ENCODE peak calls at places on chromosomes 3 and 15, in seven cellular contexts. I is IMR-90; F is AG08395; B is stomach; W is pons; U is activated CD4-positive, alpha-beta T cell treated with anti-CD3 and anti-CD28 coated beads, Interleukin-2, amount 50 U/mL, for 48 hours; Z is HTR-8/SVneo. R is an unnamed sample.

GRCh38 chr3:182490601-182491485 is 302.5 kb upstream of the ATP11B start:
- DNase-seq in I (no peak), F (no peak), B (no peak), W (peak; percentile 87), U (no peak), Z (no peak), R (peak; percentile 9)

GRCh38 chr3:10518506-10519150 is 13.2 kb upstream of the ATP2B2 start:
- DNase-seq in I (peak; percentile 58), F (peak; percentile 39), B (peak; percentile 16), W (no peak), U (no peak), Z (peak; percentile 45), R (peak; percentile 68)

GRCh38 chr3:12837295-12837986 is 3.9 kb downstream of the RPL32 start:
- DNase-seq in I (no peak), F (no peak), B (no peak), W (no peak), U (no peak), Z (no peak), R (no peak)

GRCh38 chr3:38960953-38961622 is 90.7 kb downstream of the SCN11A start:
- DNase-seq in I (peak; percentile 41), F (peak; percentile 73), B (peak; percentile 52), W (peak; percentile 45), U (peak; percentile 10), Z (peak; percentile 27), R (peak; percentile 64)

GRCh38 chr15:83472797-83473196 is 25.7 kb downstream of the SH3GL3 start:
- DNase-seq in I (no peak), F (no peak), B (no peak), W (no peak), U (no peak), Z (no peak), R (no peak)

GRCh38 chr15:44574734-44575133 is 37.8 kb downstream of the EIF3J start:
- DNase-seq in I (no peak), F (no peak), B (no peak), W (no peak), U (no peak), Z (no peak), R (no peak)

GRCh38 chr3:161035711-161036110 is 69.4 kb downstream of the B3GALNT1 start:
- DNase-seq in I (no peak), F (no peak), B (no peak), W (peak; percentile 28), U (no peak), Z (no peak), R (peak; percentile 94)

GRCh38 chr15:47218295-47218694 is 499.0 kb upstream of the SEMA6D start:
- DNase-seq in I (no peak), F (no peak), B (no peak), W (no peak), U (no peak), Z (no peak), R (no peak)

GRCh38 chr15:88627463-88627862 is 6.3 kb downstream of the AEN start:
- DNase-seq in I (no peak), F (no peak), B (no peak), W (no peak), U (peak; percentile 44), Z (no peak), R (no peak)

GRCh38 chr3:22923686-22924085 is 279.4 kb upstream of the UBE2E2 start:
- DNase-seq in I (no peak), F (no peak), B (no peak), W (no peak), U (no peak), Z (no peak), R (no peak)

GRCh38 chr15:70833897-70834765 is 19.8 kb downstream of the LARP6 start:
- DNase-seq in I (peak; percentile 91), F (peak; percentile 52), B (no peak), W (no peak), U (no peak), Z (peak; percentile 90), R (peak; percentile 80)

GRCh38 chr15:87597346-87598052 is 659.0 kb downstream of the NTRK3 start:
- DNase-seq in I (no peak), F (no peak), B (no peak), W (no peak), U (no peak), Z (no peak), R (no peak)

R was measured in iris pigment epithelial cell.